ENCODE peak calls at places on chromosomes 3 and 15, in four cellular contexts. D is GF-D8, K is NCI-H2081, Y is NCI-H460. W is an unnamed sample.

GRCh38 chr3:148938931-148939330 is 52.4 kb upstream of the GYG1 start:
- DNase-seq in D (no peak), K (no peak), Y (no peak), W (no peak)

GRCh38 chr3:138771585-138771984 is 63.1 kb downstream of the PIK3CB start:
- DNase-seq in D (no peak), K (no peak), Y (no peak), W (no peak)

GRCh38 chr3:180059351-180059750 is 22.6 kb upstream of the PEX5L start:
- DNase-seq in D (no peak), K (no peak), Y (no peak), W (peak)

GRCh38 chr3:69493157-69493556 is 107.3 kb upstream of the FRMD4B start:
- DNase-seq in D (no peak), K (no peak), Y (no peak), W (no peak)

GRCh38 chr3:98039322-98040024 is 4.4 kb upstream of the GABRR3 start:
- DNase-seq in D (peak), K (peak), Y (peak), W (peak)

GRCh38 chr3:172530566-172530965 is 7.3 kb upstream of the TNFSF10 start:
- DNase-seq in D (peak), K (no peak), Y (no peak), W (peak)

GRCh38 chr3:188266581-188267274 is 112.8 kb downstream of the LPP start:
- DNase-seq in D (no peak), K (no peak), Y (peak), W (no peak)

GRCh38 chr3:149199474-149199873 is 22.2 kb downstream of the CP start:
- DNase-seq in D (no peak), K (peak), Y (no peak), W (peak)

GRCh38 chr15:42104095-42104891 is 9.9 kb upstream of the PLA2G4D start:
- DNase-seq in D (no peak), K (no peak), Y (no peak), W (no peak)

GRCh38 chr3:72379500-72380187 is 468.6 kb downstream of the SHQ1 start:
- DNase-seq in D (no peak), K (no peak), Y (no peak), W (no peak)

GRCh38 chr3:39541917-39542329 is 74.4 kb downstream of the MOBP start:
- DNase-seq in D (no peak), K (peak), Y (peak), W (no peak)

GRCh38 chr15:48533982-48534381 is 111.5 kb downstream of the FBN1 start:
- DNase-seq in D (no peak), K (no peak), Y (no peak), W (no peak)